ENCODE peak calls at places on chromosomes 5 and 9, in eight cellular contexts. One of them, this sample, is unnamed. For H3K4me1 and H3K36me3, the result is how much of the 10 kb centered on the place peaks cover.

GRCh38 chr5:93186031-93186682 is 394.9 kb downstream of the NR2F1-AS1 start:
- DNase-seq in hepatocyte: no peak
- DNase-seq in CD8-positive, alpha-beta memory T cell: no peak
- DNase-seq in A673: no peak
- DNase-seq in mesenchymal stem cell: no peak
- DNase-seq in tibial nerve: no peak
- DNase-seq in ovary: no peak
- DNase-seq in uterus: no peak
- DNase-seq in this sample: no peak

GRCh38 chr5:55816342-55816741 is 34.8 kb upstream of the IL31RA start:
- DNase-seq in tibial nerve: no peak
- DNase-seq in CD8-positive, alpha-beta memory T cell: no peak
- DNase-seq in hepatocyte: peak
- DNase-seq in A673: peak
- DNase-seq in uterus: no peak
- DNase-seq in ovary: no peak
- DNase-seq in mesenchymal stem cell: peak
- DNase-seq in this sample: no peak

GRCh38 chr5:170159101-170159698 is 53.5 kb downstream of the FOXI1 start:
- DNase-seq in ovary: no peak
- DNase-seq in CD8-positive, alpha-beta memory T cell: no peak
- DNase-seq in uterus: no peak
- DNase-seq in mesenchymal stem cell: peak
- DNase-seq in hepatocyte: no peak
- DNase-seq in A673: no peak
- DNase-seq in tibial nerve: no peak
- DNase-seq in this sample: no peak

GRCh38 chr9:89710689-89711088 is 105.9 kb downstream of the GADD45G start:
- DNase-seq in ovary: no peak
- DNase-seq in CD8-positive, alpha-beta memory T cell: no peak
- DNase-seq in uterus: no peak
- DNase-seq in A673: no peak
- DNase-seq in hepatocyte: peak
- DNase-seq in tibial nerve: peak
- DNase-seq in mesenchymal stem cell: peak
- DNase-seq in this sample: no peak

GRCh38 chr5:30581198-30581925 is 612.1 kb upstream of the CDH6 start:
- DNase-seq in hepatocyte: no peak
- DNase-seq in A673: no peak
- DNase-seq in uterus: no peak
- DNase-seq in ovary: no peak
- DNase-seq in tibial nerve: no peak
- DNase-seq in CD8-positive, alpha-beta memory T cell: no peak
- DNase-seq in mesenchymal stem cell: no peak
- DNase-seq in this sample: no peak

GRCh38 chr9:114317665-114318357 is 5.1 kb upstream of the ORM1 start:
- DNase-seq in A673: no peak
- DNase-seq in uterus: peak
- DNase-seq in CD8-positive, alpha-beta memory T cell: no peak
- DNase-seq in ovary: peak
- DNase-seq in tibial nerve: no peak
- DNase-seq in hepatocyte: no peak
- DNase-seq in mesenchymal stem cell: peak
- DNase-seq in this sample: no peak

GRCh38 chr5:111755942-111756353 is 1.0 kb downstream of the NREP start:
- DNase-seq in A673: peak
- DNase-seq in CD8-positive, alpha-beta memory T cell: no peak
- DNase-seq in uterus: no peak
- DNase-seq in hepatocyte: no peak
- DNase-seq in tibial nerve: no peak
- DNase-seq in ovary: no peak
- DNase-seq in mesenchymal stem cell: peak
- DNase-seq in this sample: no peak

GRCh38 chr9:130347931-130348330 is 82.4 kb downstream of the HMCN2 start:
- DNase-seq in ovary: no peak
- DNase-seq in tibial nerve: no peak
- DNase-seq in hepatocyte: no peak
- DNase-seq in A673: no peak
- DNase-seq in CD8-positive, alpha-beta memory T cell: no peak
- DNase-seq in mesenchymal stem cell: no peak
- DNase-seq in uterus: no peak
- DNase-seq in this sample: no peak

GRCh38 chr5:134463176-134463720 is 51.6 kb upstream of the CDKN2AIPNL start:
- DNase-seq in hepatocyte: no peak
- DNase-seq in tibial nerve: no peak
- DNase-seq in mesenchymal stem cell: no peak
- DNase-seq in uterus: no peak
- DNase-seq in A673: no peak
- DNase-seq in ovary: no peak
- DNase-seq in CD8-positive, alpha-beta memory T cell: no peak
- DNase-seq in this sample: no peak

GRCh38 chr5:179607449-179607931 is 16.0 kb downstream of the HNRNPH1 start:
- DNase-seq in tibial nerve: no peak
- DNase-seq in hepatocyte: no peak
- DNase-seq in mesenchymal stem cell: no peak
- DNase-seq in A673: no peak
- DNase-seq in uterus: no peak
- DNase-seq in CD8-positive, alpha-beta memory T cell: no peak
- DNase-seq in ovary: peak
- DNase-seq in this sample: no peak

GRCh38 chr9:105415344-105415980 is 32.4 kb upstream of the FSD1L start:
- DNase-seq in CD8-positive, alpha-beta memory T cell: peak
- DNase-seq in tibial nerve: peak
- DNase-seq in ovary: peak
- DNase-seq in mesenchymal stem cell: peak
- DNase-seq in A673: peak
- DNase-seq in uterus: peak
- DNase-seq in hepatocyte: peak
- DNase-seq in this sample: no peak

GRCh38 chr5:80672140-80672736 is 17.5 kb upstream of the DHFR start:
- DNase-seq in CD8-positive, alpha-beta memory T cell: peak
- DNase-seq in A673: peak
- DNase-seq in mesenchymal stem cell: peak
- DNase-seq in uterus: peak
- DNase-seq in ovary: peak
- DNase-seq in hepatocyte: peak
- DNase-seq in tibial nerve: peak
- DNase-seq in this sample: no peak

GRCh38 chr9:4138180-4138579 is 161.7 kb downstream of the GLIS3 start:
- DNase-seq in CD8-positive, alpha-beta memory T cell: no peak
- DNase-seq in tibial nerve: no peak
- DNase-seq in mesenchymal stem cell: peak
- DNase-seq in A673: no peak
- DNase-seq in ovary: no peak
- DNase-seq in uterus: no peak
- DNase-seq in hepatocyte: no peak
- DNase-seq in this sample: no peak

GRCh38 chr5:107500840-107501239 is 169.9 kb downstream of the EFNA5 start:
- DNase-seq in ovary: no peak
- DNase-seq in A673: no peak
- DNase-seq in tibial nerve: no peak
- DNase-seq in mesenchymal stem cell: no peak
- DNase-seq in hepatocyte: no peak
- DNase-seq in uterus: no peak
- DNase-seq in CD8-positive, alpha-beta memory T cell: no peak
- DNase-seq in this sample: no peak
- H3K4me1 ChIP-seq in ovary: under half
- H3K4me1 ChIP-seq in A673: under half
- H3K4me1 ChIP-seq in tibial nerve: under half
- H3K4me1 ChIP-seq in mesenchymal stem cell: under half
- H3K4me1 ChIP-seq in hepatocyte: under half
- H3K4me1 ChIP-seq in uterus: under half
- H3K4me1 ChIP-seq in CD8-positive, alpha-beta memory T cell: under half
- H3K4me1 ChIP-seq in this sample: under half

GRCh38 chr9:98357921-98358535 is 102.6 kb upstream of the TBC1D2 start:
- DNase-seq in tibial nerve: no peak
- DNase-seq in hepatocyte: no peak
- DNase-seq in CD8-positive, alpha-beta memory T cell: no peak
- DNase-seq in mesenchymal stem cell: no peak
- DNase-seq in uterus: no peak
- DNase-seq in A673: no peak
- DNase-seq in ovary: no peak
- DNase-seq in this sample: no peak

GRCh38 chr9:98356326-98356725 is 100.9 kb upstream of the TBC1D2 start:
- DNase-seq in A673: no peak
- DNase-seq in tibial nerve: no peak
- DNase-seq in hepatocyte: no peak
- DNase-seq in uterus: no peak
- DNase-seq in CD8-positive, alpha-beta memory T cell: no peak
- DNase-seq in mesenchymal stem cell: no peak
- DNase-seq in ovary: no peak
- DNase-seq in this sample: no peak

GRCh38 chr9:98359569-98359968 is 104.1 kb upstream of the TBC1D2 start:
- DNase-seq in CD8-positive, alpha-beta memory T cell: no peak
- DNase-seq in mesenchymal stem cell: no peak
- DNase-seq in tibial nerve: no peak
- DNase-seq in ovary: no peak
- DNase-seq in A673: no peak
- DNase-seq in uterus: no peak
- DNase-seq in hepatocyte: no peak
- DNase-seq in this sample: no peak

GRCh38 chr9:98360176-98360708 is 104.8 kb upstream of the TBC1D2 start:
- DNase-seq in CD8-positive, alpha-beta memory T cell: no peak
- DNase-seq in A673: no peak
- DNase-seq in mesenchymal stem cell: no peak
- DNase-seq in hepatocyte: no peak
- DNase-seq in tibial nerve: no peak
- DNase-seq in ovary: no peak
- DNase-seq in uterus: no peak
- DNase-seq in this sample: no peak

DNA sequence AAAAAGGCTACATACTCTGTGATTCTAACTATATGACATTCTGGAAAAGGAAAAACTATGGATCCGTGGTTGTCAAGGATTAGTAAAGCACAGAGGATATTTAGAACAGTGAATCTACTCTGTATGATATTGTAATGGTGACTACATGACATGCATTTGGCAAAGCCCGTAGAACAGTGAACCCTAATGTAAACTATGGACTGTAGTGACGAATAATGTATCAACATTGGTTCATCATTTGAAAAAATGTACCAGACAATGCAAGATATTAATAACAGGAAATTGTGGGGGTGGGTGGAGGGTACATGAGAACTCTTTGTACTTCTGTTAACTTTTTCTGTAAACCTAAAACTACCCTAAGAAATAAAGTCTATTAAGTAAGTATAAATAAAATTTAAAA is 101.5 kb upstream of the TBC1D2 start:
- DNase-seq in uterus: no peak
- DNase-seq in mesenchymal stem cell: no peak
- DNase-seq in tibial nerve: no peak
- DNase-seq in A673: no peak
- DNase-seq in hepatocyte: no peak
- DNase-seq in ovary: no peak
- DNase-seq in CD8-positive, alpha-beta memory T cell: no peak
- DNase-seq in this sample: no peak
- H3K27ac ChIP-seq in uterus: no peak
- H3K27ac ChIP-seq in mesenchymal stem cell: no peak
- H3K27ac ChIP-seq in tibial nerve: no peak
- H3K27ac ChIP-seq in A673: no peak
- H3K27ac ChIP-seq in hepatocyte: no peak
- H3K27ac ChIP-seq in ovary: no peak
- H3K27ac ChIP-seq in CD8-positive, alpha-beta memory T cell: no peak
- H3K27ac ChIP-seq in this sample: no peak

GRCh38 chr5:112867411-112867810 is 6.3 kb downstream of the SRP19 start:
- DNase-seq in CD8-positive, alpha-beta memory T cell: no peak
- DNase-seq in tibial nerve: no peak
- DNase-seq in uterus: no peak
- DNase-seq in ovary: no peak
- DNase-seq in A673: no peak
- DNase-seq in mesenchymal stem cell: no peak
- DNase-seq in hepatocyte: no peak
- DNase-seq in this sample: no peak

GRCh38 chr5:112876362-112876761 is 15.3 kb downstream of the SRP19 start:
- DNase-seq in hepatocyte: no peak
- DNase-seq in uterus: no peak
- DNase-seq in CD8-positive, alpha-beta memory T cell: no peak
- DNase-seq in A673: no peak
- DNase-seq in ovary: no peak
- DNase-seq in mesenchymal stem cell: no peak
- DNase-seq in tibial nerve: no peak
- DNase-seq in this sample: no peak

GRCh38 chr5:112869948-112870347 is 8.9 kb downstream of the SRP19 start:
- DNase-seq in hepatocyte: no peak
- DNase-seq in CD8-positive, alpha-beta memory T cell: no peak
- DNase-seq in tibial nerve: no peak
- DNase-seq in uterus: no peak
- DNase-seq in A673: no peak
- DNase-seq in mesenchymal stem cell: no peak
- DNase-seq in ovary: no peak
- DNase-seq in this sample: no peak

GRCh38 chr5:112866739-112867138 is 5.7 kb downstream of the SRP19 start:
- DNase-seq in A673: no peak
- DNase-seq in CD8-positive, alpha-beta memory T cell: no peak
- DNase-seq in uterus: no peak
- DNase-seq in hepatocyte: no peak
- DNase-seq in ovary: no peak
- DNase-seq in tibial nerve: no peak
- DNase-seq in mesenchymal stem cell: no peak
- DNase-seq in this sample: no peak

GRCh38 chr5:112870976-112871375 is 9.9 kb downstream of the SRP19 start:
- DNase-seq in mesenchymal stem cell: no peak
- DNase-seq in CD8-positive, alpha-beta memory T cell: no peak
- DNase-seq in A673: no peak
- DNase-seq in tibial nerve: no peak
- DNase-seq in hepatocyte: no peak
- DNase-seq in ovary: no peak
- DNase-seq in uterus: no peak
- DNase-seq in this sample: no peak
- H3K36me3 ChIP-seq in mesenchymal stem cell: under half
- H3K36me3 ChIP-seq in CD8-positive, alpha-beta memory T cell: under half
- H3K36me3 ChIP-seq in A673: under half
- H3K36me3 ChIP-seq in tibial nerve: half or more
- H3K36me3 ChIP-seq in hepatocyte: under half
- H3K36me3 ChIP-seq in ovary: under half
- H3K36me3 ChIP-seq in uterus: under half
- H3K36me3 ChIP-seq in this sample: half or more

GRCh38 chr5:119357309-119357708 is 1.5 kb downstream of the TNFAIP8 start:
- DNase-seq in A673: no peak
- DNase-seq in mesenchymal stem cell: no peak
- DNase-seq in uterus: no peak
- DNase-seq in CD8-positive, alpha-beta memory T cell: no peak
- DNase-seq in tibial nerve: no peak
- DNase-seq in hepatocyte: no peak
- DNase-seq in ovary: no peak
- DNase-seq in this sample: no peak

GRCh38 chr5:119356384-119357188 is 767 bp downstream of the TNFAIP8 start:
- DNase-seq in hepatocyte: no peak
- DNase-seq in A673: peak
- DNase-seq in CD8-positive, alpha-beta memory T cell: no peak
- DNase-seq in ovary: no peak
- DNase-seq in mesenchymal stem cell: no peak
- DNase-seq in uterus: no peak
- DNase-seq in tibial nerve: no peak
- DNase-seq in this sample: no peak

GRCh38 chr5:119359737-119360413 is 4.1 kb downstream of the TNFAIP8 start:
- DNase-seq in hepatocyte: no peak
- DNase-seq in ovary: no peak
- DNase-seq in tibial nerve: no peak
- DNase-seq in mesenchymal stem cell: no peak
- DNase-seq in A673: no peak
- DNase-seq in CD8-positive, alpha-beta memory T cell: no peak
- DNase-seq in uterus: no peak
- DNase-seq in this sample: no peak

GRCh38 chr5:119358901-119359603 is 3.2 kb downstream of the TNFAIP8 start:
- DNase-seq in mesenchymal stem cell: no peak
- DNase-seq in hepatocyte: no peak
- DNase-seq in A673: no peak
- DNase-seq in CD8-positive, alpha-beta memory T cell: no peak
- DNase-seq in uterus: no peak
- DNase-seq in tibial nerve: no peak
- DNase-seq in ovary: no peak
- DNase-seq in this sample: no peak

GRCh38 chr5:119357815-119358559 is 2.2 kb downstream of the TNFAIP8 start:
- DNase-seq in tibial nerve: no peak
- DNase-seq in uterus: no peak
- DNase-seq in CD8-positive, alpha-beta memory T cell: no peak
- DNase-seq in ovary: no peak
- DNase-seq in mesenchymal stem cell: no peak
- DNase-seq in A673: peak
- DNase-seq in hepatocyte: no peak
- DNase-seq in this sample: no peak
- H3K4me1 ChIP-seq in tibial nerve: under half
- H3K4me1 ChIP-seq in uterus: under half
- H3K4me1 ChIP-seq in CD8-positive, alpha-beta memory T cell: half or more
- H3K4me1 ChIP-seq in ovary: under half
- H3K4me1 ChIP-seq in mesenchymal stem cell: under half
- H3K4me1 ChIP-seq in A673: under half
- H3K4me1 ChIP-seq in hepatocyte: under half
- H3K4me1 ChIP-seq in this sample: half or more

This sample was measured in esophagus squamous epithelium.